ENCODE peak calls at places on chromosomes 3 and 15, in five cellular contexts. W is WTC11, D is lung, S is astrocyte of the cerebellum, V is RPMI7951. X is an unnamed sample.
A peak's percentile ranks its signal among the peaks of the same experiment; 100 is the strongest.

GRCh38 chr3:108501538-108501937 is 8.9 kb downstream of the MYH15 start:
- DNase-seq in W (no peak), S (no peak), V (peak; percentile 40), D (no peak), X (peak; percentile 15)

GRCh38 chr3:100245932-100246331 is 14.9 kb upstream of the TBC1D23 start:
- DNase-seq in D (no peak), S (no peak), V (peak; percentile 42), W (no peak), X (peak; percentile 79)

GRCh38 chr15:69697913-69698312 is 245.3 kb downstream of the RPLP1 start:
- DNase-seq in V (no peak), D (no peak), S (no peak), W (no peak), X (no peak)

GRCh38 chr3:46881819-46882376 is 4.4 kb downstream of the PTH1R start:
- DNase-seq in W (peak; percentile 63), D (no peak), V (no peak), S (no peak), X (peak; percentile 32)

GRCh38 chr15:52295421-52295991 is at the start of gene MYO5C:
- DNase-seq in S (no peak), V (peak; percentile 36), D (peak; percentile 92), W (peak; percentile 93), X (peak; percentile 13)

GRCh38 chr3:138694287-138695007 is 85.9 kb downstream of the FAIM start:
- DNase-seq in S (peak; percentile 60), D (no peak), V (peak; percentile 97), W (no peak), X (peak; percentile 99)

GRCh38 chr3:72488736-72489030 is 359.6 kb downstream of the SHQ1 start:
- DNase-seq in D (peak; percentile 44), V (peak; percentile 86), S (peak; percentile 34), W (no peak), X (peak; percentile 84)

GRCh38 chr3:99544819-99545281 is 93.5 kb upstream of the COL8A1 start:
- DNase-seq in D (peak; percentile 35), V (peak; percentile 83), S (no peak), W (no peak), X (peak; percentile 92)

GRCh38 chr3:48013288-48013980 is 2.8 kb downstream of the MAP4 start:
- DNase-seq in S (peak; percentile 44), V (peak; percentile 78), D (no peak), W (no peak), X (peak; percentile 75)

GRCh38 chr3:134453631-134454030 is 32.2 kb downstream of the ANAPC13 start:
- DNase-seq in V (no peak), S (no peak), W (peak; percentile 48), D (no peak), X (no peak)

GRCh38 chr3:128804817-128805166 is 74.6 kb upstream of the ACAD9 start:
- DNase-seq in D (no peak), S (no peak), V (no peak), W (no peak), X (no peak)

GRCh38 chr3:129323651-129324294 is 45.1 kb downstream of the HMCES start:
- DNase-seq in D (no peak), W (no peak), S (no peak), V (no peak), X (no peak)

GRCh38 chr3:157718835-157719234 is 215.6 kb upstream of the VEPH1 start:
- DNase-seq in V (no peak), W (no peak), S (no peak), D (no peak), X (no peak)

GRCh38 chr3:193902557-193903256 is 233.2 kb upstream of the HES1 start:
- DNase-seq in S (no peak), V (no peak), D (no peak), W (no peak), X (no peak)

GRCh38 chr3:126927846-126928245 is 55.1 kb upstream of the PLXNA1 start:
- DNase-seq in V (peak; percentile 89), S (no peak), D (no peak), W (no peak), X (peak; percentile 38)

GRCh38 chr3:71585891-71586809 is 2.6 kb upstream of the FOXP1 start:
- DNase-seq in D (no peak), V (peak; percentile 56), W (no peak), S (no peak), X (peak; percentile 55)

GRCh38 chr15:26628071-26628470 is 144.8 kb downstream of the GABRB3 start:
- DNase-seq in W (no peak), V (no peak), S (no peak), D (no peak), X (no peak)

GRCh38 chr3:71114610-71115009 is 468.9 kb downstream of the FOXP1 start:
- DNase-seq in S (no peak), W (no peak), D (no peak), V (no peak), X (no peak)

GRCh38 chr3:69671082-69671952 is 67.9 kb upstream of the MITF start:
- DNase-seq in W (no peak), S (peak; percentile 27), D (no peak), V (peak; percentile 42), X (peak; percentile 42)

GRCh38 chr3:156615592-156616173 is 58.7 kb upstream of the TIPARP start:
- DNase-seq in D (peak; percentile 78), S (peak; percentile 77), V (peak; percentile 59), W (no peak), X (peak; percentile 85)

GRCh38 chr15:72925661-72926060 is 126.6 kb upstream of the NEO1 start:
- DNase-seq in W (no peak), V (no peak), S (no peak), D (no peak), X (no peak)

GRCh38 chr3:25150199-25150598 is 277.9 kb upstream of the RARB start:
- DNase-seq in D (no peak), W (no peak), V (no peak), S (no peak), X (no peak)

GRCh38 chr3:111764645-111765091 is 94.4 kb upstream of the PHLDB2 start:
- DNase-seq in W (no peak), S (no peak), D (no peak), V (peak; percentile 83), X (peak; percentile 64)

GRCh38 chr3:32947466-32948238 is 3.8 kb upstream of the CCR4 start:
- DNase-seq in S (peak; percentile 58), W (peak; percentile 95), V (peak; percentile 80), D (peak; percentile 92), X (peak; percentile 79)

GRCh38 chr15:53490341-53490740 is 269.1 kb downstream of the WDR72 start:
- DNase-seq in V (no peak), D (no peak), S (no peak), W (no peak), X (no peak)

GRCh38 chr3:76436895-76437294 is 603.0 kb upstream of the ROBO2 start:
- DNase-seq in W (no peak), V (no peak), S (no peak), D (no peak), X (no peak)

GRCh38 chr3:189981668-189982067 is 139.0 kb downstream of the P3H2 start:
- DNase-seq in S (peak; percentile 91), D (no peak), W (no peak), V (peak; percentile 92), X (peak; percentile 97)

GRCh38 chr3:11604139-11604895 is 39.4 kb downstream of the VGLL4 start:
- DNase-seq in V (no peak), D (no peak), S (no peak), W (no peak), X (peak; percentile 86)

GRCh38 chr15:52731004-52731403 is 51.8 kb upstream of the ATOSA start:
- DNase-seq in S (no peak), V (no peak), D (no peak), W (no peak), X (no peak)

GRCh38 chr3:69791919-69792399 is 52.7 kb downstream of the MITF start:
- DNase-seq in V (peak; percentile 63), W (no peak), D (no peak), S (no peak), X (peak; percentile 67)

GRCh38 chr3:12886106-12886679 is 44.8 kb upstream of the RPL32 start:
- DNase-seq in V (no peak), W (no peak), S (no peak), D (no peak), X (no peak)

GRCh38 chr3:127774647-127775046 is 47.7 kb downstream of the MGLL start:
- DNase-seq in S (no peak), V (no peak), D (no peak), W (no peak), X (no peak)